ENCODE peak calls at places on chromosomes 16 and 17, in eight cellular contexts. Z, U, R, S, V, K, J and D are unnamed samples.

GRCh38 chr16:26787924-26788323 is 278.8 kb upstream of the C16orf82 start:
- DNase-seq in R (no peak), J (no peak), Z (no peak), V (no peak), U (no peak), S (peak; percentile 16), K (no peak), D (no peak)

GRCh38 chr17:71759422-71760060 is 361.3 kb upstream of the SOX9 start:
- DNase-seq in J (no peak), U (no peak), Z (no peak), R (no peak), S (no peak), K (no peak), V (no peak), D (no peak)

GRCh38 chr17:78257810-78258322 is 26.4 kb downstream of the TMEM235 start:
- DNase-seq in Z (no peak), J (no peak), R (peak; percentile 66), U (no peak), K (no peak), V (no peak), S (peak; percentile 82), D (peak; percentile 60)

GRCh38 chr16:71383054-71383773 is 24.7 kb downstream of the CALB2 start:
- DNase-seq in Z (no peak), J (no peak), S (peak; percentile 11), U (no peak), R (no peak), V (no peak), K (no peak), D (no peak)

GRCh38 chr16:1535391-1536291 is 2.2 kb downstream of the TMEM204 start:
- DNase-seq in S (no peak), Z (no peak), K (no peak), J (no peak), R (no peak), U (no peak), V (no peak), D (no peak)

GRCh38 chr17:46108550-46109110 is 84.6 kb downstream of the KANSL1 start:
- DNase-seq in U (no peak), S (no peak), R (no peak), J (no peak), K (no peak), V (no peak), Z (no peak), D (no peak)

GRCh38 chr16:57998992-57999365 is 1.5 kb downstream of the ZNF319 start:
- DNase-seq in V (no peak), R (no peak), Z (no peak), J (no peak), K (no peak), U (no peak), S (no peak), D (no peak)

GRCh38 chr17:7929158-7930029 is at the start of gene KCNAB3:
- DNase-seq in K (no peak), R (peak; percentile 76), J (peak; percentile 41), V (no peak), U (no peak), Z (peak; percentile 52), S (peak; percentile 84), D (no peak)

GRCh38 chr16:53999841-54000240 is 286.7 kb downstream of the IRX3 start:
- DNase-seq in Z (no peak), R (no peak), V (no peak), J (no peak), K (no peak), S (no peak), U (no peak), D (no peak)

GRCh38 chr16:51193879-51194278 is 42.8 kb upstream of the SALL1 start:
- DNase-seq in R (no peak), K (no peak), V (no peak), J (no peak), Z (no peak), U (no peak), S (no peak), D (no peak)

GRCh38 chr17:39252788-39253460 is 27.2 kb upstream of the STAC2 start:
- DNase-seq in Z (no peak), U (no peak), J (no peak), K (no peak), V (no peak), R (no peak), S (no peak), D (no peak)

GRCh38 chr16:83983491-83983890 is 15.4 kb downstream of the NECAB2 start:
- DNase-seq in R (no peak), U (no peak), J (no peak), S (no peak), V (no peak), K (no peak), Z (no peak), D (no peak)

GRCh38 chr17:2347805-2348685 is 10.7 kb downstream of the SGSM2 start:
- DNase-seq in J (no peak), U (peak; percentile 64), Z (peak; percentile 66), R (no peak), V (no peak), S (no peak), K (peak; percentile 24), D (no peak)

GRCh38 chr17:7838291-7839075 is 4.5 kb downstream of the KDM6B start:
- DNase-seq in J (no peak), V (no peak), S (peak; percentile 56), K (no peak), R (no peak), U (peak; percentile 34), Z (peak; percentile 65), D (peak; percentile 49)

GRCh38 chr16:1003551-1004347 is 22.2 kb downstream of the SOX8 start:
- DNase-seq in K (no peak), U (no peak), J (peak; percentile 30), V (no peak), Z (no peak), R (no peak), S (peak; percentile 31), D (no peak)

GRCh38 chr16:80375973-80376372 is 164.8 kb upstream of the DYNLRB2 start:
- DNase-seq in Z (no peak), V (no peak), S (no peak), R (no peak), K (no peak), J (no peak), U (no peak), D (no peak)

GRCh38 chr16:12901597-12902436 is at the start of gene SHISA9:
- DNase-seq in R (no peak), S (peak; percentile 6), V (no peak), Z (no peak), U (no peak), J (no peak), K (no peak), D (no peak)

GRCh38 chr17:40283662-40284061 is 4.0 kb upstream of the CDC6 start:
- DNase-seq in K (peak; percentile 89), V (no peak), S (no peak), Z (no peak), R (no peak), J (no peak), U (no peak), D (no peak)

GRCh38 chr17:16123531-16123930 is 91.8 kb downstream of the NCOR1 start:
- DNase-seq in V (no peak), R (no peak), Z (no peak), J (no peak), K (no peak), S (no peak), U (no peak), D (no peak)

GRCh38 chr17:77883213-77883650 is 75.3 kb upstream of the TNRC6C start:
- DNase-seq in K (no peak), J (no peak), V (no peak), S (no peak), R (no peak), Z (no peak), U (no peak), D (peak; percentile 53)

GRCh38 chr16:82405696-82406095 is 221.1 kb upstream of the CDH13 start:
- DNase-seq in Z (no peak), K (no peak), V (no peak), R (no peak), S (no peak), U (no peak), J (no peak), D (no peak)

GRCh38 chr17:50585346-50585745 is 24.8 kb downstream of the CACNA1G start:
- DNase-seq in U (no peak), J (no peak), V (no peak), K (no peak), Z (no peak), R (no peak), S (no peak), D (no peak)

GRCh38 chr17:45246861-45247428 is 14.9 kb downstream of the SPATA32 start:
- DNase-seq in Z (peak; percentile 63), S (peak; percentile 47), K (no peak), R (peak; percentile 56), V (no peak), J (no peak), U (no peak), D (no peak)

GRCh38 chr17:42683407-42684031 is 1.2 kb downstream of the CNTNAP1 start:
- DNase-seq in S (peak; percentile 47), K (no peak), R (peak; percentile 65), V (no peak), U (no peak), J (no peak), Z (peak; percentile 68), D (peak; percentile 76)

GRCh38 chr17:8322078-8322477 is 12.0 kb downstream of the ARHGEF15 start:
- DNase-seq in V (no peak), K (no peak), U (no peak), Z (no peak), J (no peak), S (no peak), R (peak; percentile 9), D (no peak)

GRCh38 chr16:54817432-54817831 is 113.2 kb upstream of the IRX5 start:
- DNase-seq in S (no peak), Z (no peak), J (no peak), K (no peak), V (no peak), U (no peak), R (no peak), D (peak; percentile 8)

GRCh38 chr16:68319185-68319908 is 8.5 kb downstream of the PRMT7 start:
- DNase-seq in V (no peak), K (no peak), R (peak; percentile 77), J (no peak), U (no peak), S (peak; percentile 45), Z (no peak), D (no peak)

GRCh38 chr16:52577130-52577706 is 30.3 kb upstream of the TOX3 start:
- DNase-seq in U (no peak), Z (no peak), R (no peak), K (no peak), V (no peak), J (no peak), S (no peak), D (no peak)

GRCh38 chr17:77495575-77495974 is 354.8 kb downstream of the SEC14L1 start:
- DNase-seq in K (no peak), V (no peak), U (no peak), R (no peak), Z (no peak), J (no peak), S (peak; percentile 1), D (no peak)

GRCh38 chr17:36485805-36486203 is 677 bp upstream of the ZNHIT3 start:
- DNase-seq in S (peak; percentile 41), J (no peak), R (peak; percentile 52), Z (no peak), V (no peak), U (no peak), K (no peak), D (no peak)

GRCh38 chr17:71975998-71976649 is 144.7 kb upstream of the SOX9 start:
- DNase-seq in Z (peak; percentile 85), R (no peak), S (no peak), K (peak; percentile 74), V (peak; percentile 26), U (no peak), J (no peak), D (peak; percentile 89)